ENCODE peak calls at places on chromosomes 11 and 22, in five cellular contexts. M, B, Y, O and L are unnamed samples.

GRCh38 chr11:79708319-79708928 is 267.6 kb upstream of the TENM4 start:
- DNase-seq in M (peak; percentile 50), B (no peak), Y (no peak), O (peak; percentile 36), L (peak; percentile 5)

GRCh38 chr11:58513747-58514367 is 6.0 kb upstream of the OR5B21 start:
- DNase-seq in M (peak; percentile 54), B (peak; percentile 48), Y (peak; percentile 20), O (peak; percentile 27), L (no peak)

GRCh38 chr11:78417175-78417887 is at the start of gene GAB2:
- DNase-seq in M (peak; percentile 12), B (no peak), Y (no peak), O (no peak), L (no peak)

GRCh38 chr22:44488354-44488753 is 9.7 kb downstream of the RTL6 start:
- DNase-seq in M (no peak), B (no peak), Y (no peak), O (no peak), L (no peak)

GRCh38 chr11:72150882-72151281 is 15.4 kb downstream of the FOLR3 start:
- DNase-seq in M (no peak), B (no peak), Y (no peak), O (no peak), L (no peak)

GRCh38 chr22:41772645-41773044 is 27.8 kb upstream of the CCDC134 start:
- DNase-seq in M (no peak), B (no peak), Y (no peak), O (no peak), L (no peak)

GRCh38 chr22:37138879-37139561 is 10.7 kb downstream of the IL2RB start:
- DNase-seq in M (no peak), B (no peak), Y (no peak), O (no peak), L (no peak)

GRCh38 chr11:65854161-65854592 is 3.8 kb downstream of the CFL1 start:
- DNase-seq in M (no peak), B (no peak), Y (peak; percentile 79), O (no peak), L (no peak)

GRCh38 chr22:45903355-45904149 is 73.4 kb downstream of the WNT7B start:
- DNase-seq in M (no peak), B (no peak), Y (no peak), O (no peak), L (no peak)

GRCh38 chr11:64313491-64314145 is 3.7 kb downstream of the TRMT112 start:
- DNase-seq in M (no peak), B (no peak), Y (no peak), O (no peak), L (no peak)

GRCh38 chr11:128653828-128654231 is 40.0 kb upstream of the FLI1 start:
- DNase-seq in M (no peak), B (no peak), Y (peak; percentile 22), O (no peak), L (peak; percentile 44)

GRCh38 chr22:24894220-24894975 is 52.1 kb downstream of the LHFPL7 start:
- DNase-seq in M (no peak), B (no peak), Y (peak; percentile 95), O (peak; percentile 91), L (peak; percentile 94)